ENCODE peak calls at places on chromosomes 5 and 9, in eight cellular contexts. X, O, S, L, U, N, G and B are unnamed samples.

GRCh38 chr9:71638627-71639026 is 129.7 kb downstream of the CEMIP2 start:
- DNase-seq in U (no peak), X (peak), S (peak), O (no peak), G (no peak), L (no peak), N (no peak), B (no peak)

GRCh38 chr5:177309351-177310191 is 2.1 kb downstream of the MXD3 start:
- DNase-seq in N (no peak), S (peak), L (no peak), X (peak), U (peak), O (peak), G (peak), B (peak)

GRCh38 chr5:128109766-128110165 is 26.2 kb downstream of the SLC12A2 start:
- DNase-seq in N (no peak), L (no peak), S (no peak), U (no peak), O (no peak), X (no peak), G (no peak), B (no peak)

GRCh38 chr9:1604942-1605560 is 410.1 kb upstream of the SMARCA2 start:
- DNase-seq in G (no peak), U (no peak), L (no peak), N (no peak), O (no peak), X (peak), S (no peak), B (no peak)

GRCh38 chr5:168425997-168426863 is 60.0 kb upstream of the RARS1 start:
- DNase-seq in G (no peak), S (no peak), U (no peak), N (no peak), X (no peak), O (no peak), L (no peak), B (no peak)

GRCh38 chr9:89247431-89248370 is 63.3 kb upstream of the CKS2 start:
- DNase-seq in G (no peak), N (no peak), O (no peak), U (no peak), X (no peak), L (no peak), S (no peak), B (no peak)

GRCh38 chr9:122138560-122139268 is 20.9 kb downstream of the NDUFA8 start:
- DNase-seq in G (no peak), L (no peak), S (no peak), N (no peak), U (no peak), O (no peak), X (no peak), B (no peak)

GRCh38 chr5:34751807-34752736 is 86.9 kb upstream of the TTC23L start:
- DNase-seq in S (peak), G (no peak), U (no peak), X (no peak), L (no peak), N (no peak), O (no peak), B (no peak)

GRCh38 chr5:94893404-94894145 is 275.1 kb downstream of the SLF1 start:
- DNase-seq in U (no peak), X (peak), L (no peak), N (no peak), G (no peak), O (peak), S (no peak), B (no peak)

GRCh38 chr9:121088576-121088975 is 13.8 kb downstream of the CNTRL start:
- DNase-seq in X (no peak), G (no peak), N (no peak), O (no peak), S (no peak), U (no peak), L (no peak), B (no peak)

GRCh38 chr5:10699281-10699874 is 61.7 kb downstream of the DAP start:
- DNase-seq in G (no peak), U (no peak), N (no peak), L (no peak), S (no peak), X (no peak), O (no peak), B (no peak)

GRCh38 chr9:80504525-80505235 is 932.9 kb downstream of the TLE4 start:
- DNase-seq in U (no peak), X (no peak), S (no peak), O (no peak), L (no peak), G (no peak), N (no peak), B (no peak)
- H3K4me3 ChIP-seq in U (no peak), X (no peak), S (no peak), O (no peak), L (no peak), G (no peak), N (no peak), B (no peak)

GRCh38 chr9:17519761-17520160 is 59.1 kb upstream of the SH3GL2 start:
- DNase-seq in O (no peak), S (no peak), G (no peak), X (no peak), U (no peak), N (no peak), L (no peak), B (no peak)

GRCh38 chr9:17520264-17521058 is 58.4 kb upstream of the SH3GL2 start:
- DNase-seq in U (no peak), N (no peak), X (no peak), S (no peak), L (no peak), G (no peak), O (no peak), B (no peak)

GRCh38 chr9:17521456-17521855 is 57.4 kb upstream of the SH3GL2 start:
- DNase-seq in U (no peak), N (no peak), O (no peak), L (no peak), S (no peak), G (no peak), X (no peak), B (no peak)
- TF ChIP-seq CTCF in U (no peak), N (no peak), O (no peak), L (no peak), S (no peak), G (no peak), X (no peak), B (no peak)

GRCh38 chr9:37406603-37407401 is 15.7 kb upstream of the GRHPR start:
- DNase-seq in G (no peak), L (no peak), N (no peak), S (no peak), U (no peak), X (no peak), O (no peak), B (no peak)
- H3K27ac ChIP-seq in G (no peak), L (no peak), N (no peak), S (no peak), U (no peak), X (no peak), O (no peak), B (no peak)

DNA sequence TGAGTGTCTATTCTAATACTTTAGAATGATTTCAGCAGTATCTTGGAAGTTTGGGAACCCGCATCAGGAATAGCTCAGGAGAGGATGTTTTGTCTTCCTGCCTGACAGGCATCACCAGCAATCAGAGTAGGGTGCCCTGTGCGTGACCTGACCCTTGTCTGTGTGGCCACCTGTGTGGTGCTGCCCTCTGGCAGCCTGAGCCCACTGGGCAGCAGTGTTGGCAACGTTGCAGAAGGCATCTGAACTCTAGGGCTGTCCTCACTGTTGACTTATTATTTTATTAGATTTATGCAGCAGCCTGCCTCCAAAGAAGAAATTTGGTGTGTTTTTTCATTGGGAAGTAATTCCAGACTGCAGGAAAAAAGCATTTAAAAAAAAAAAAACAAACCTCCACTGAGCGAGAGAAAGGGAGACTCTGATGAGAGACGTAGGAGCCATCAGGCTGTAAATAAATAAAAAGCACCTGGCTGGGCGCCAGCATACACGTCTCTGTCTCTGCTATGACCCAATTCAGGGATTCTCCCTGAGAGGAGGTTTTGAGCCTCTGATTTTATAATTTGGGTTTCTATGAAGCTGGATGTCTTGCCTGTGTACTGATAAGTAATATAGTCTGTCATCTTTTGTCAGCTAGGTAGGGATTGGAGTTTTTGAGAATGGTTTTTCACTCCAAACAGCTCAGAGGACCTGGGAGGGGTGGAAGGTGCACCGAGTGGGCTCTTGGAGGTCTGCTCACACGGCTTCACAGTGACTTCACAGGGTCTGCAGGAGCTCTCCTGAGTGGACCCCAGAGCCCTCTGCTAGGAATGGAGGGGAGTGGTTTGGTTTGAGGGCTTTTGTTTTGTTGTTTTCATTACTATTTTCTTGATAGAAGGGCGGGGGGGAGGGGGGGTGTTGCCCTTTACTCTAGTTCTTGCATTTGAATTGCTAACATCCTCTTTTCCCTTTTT is 48.9 kb downstream of the FAM78A start:
- DNase-seq in G (peak), N (no peak), O (no peak), S (no peak), X (no peak), U (no peak), L (peak), B (no peak)
- H3K4me3 ChIP-seq in G (peak), N (peak), O (no peak), S (peak), X (no peak), U (no peak), L (no peak), B (peak)